ENCODE peak calls at places on chromosomes 6 and 20, in six cellular contexts. P is GOT3, T is fibroblast of gingiva, O is HEK293T, R is NCI-H2081, I is neural crest cell. C is an unnamed sample.

GRCh38 chr6:7260291-7261029 is 52.5 kb downstream of the SSR1 start:
- DNase-seq in P (no peak), T (no peak), O (no peak), R (no peak), I (no peak), C (no peak)

GRCh38 chr6:32153252-32153834 is 598 bp upstream of the PPT2 start:
- DNase-seq in P (no peak), T (peak; percentile 45), O (peak; percentile 59), R (no peak), I (peak; percentile 32), C (peak; percentile 63)

GRCh38 chr6:136609878-136610706 is 59.9 kb upstream of the MAP7 start:
- DNase-seq in P (peak; percentile 38), T (peak; percentile 98), O (no peak), R (peak; percentile 29), I (no peak), C (no peak)

GRCh38 chr20:21074605-21075336 is 31.4 kb downstream of the LINC00237 start:
- DNase-seq in P (no peak), T (no peak), O (no peak), R (no peak), I (no peak), C (no peak)

GRCh38 chr6:39266375-39266774 is 37.1 kb upstream of the KCNK5 start:
- DNase-seq in P (no peak), T (no peak), O (no peak), R (no peak), I (no peak), C (no peak)

GRCh38 chr6:128438311-128438916 is 82.0 kb downstream of the PTPRK start:
- DNase-seq in P (no peak), T (peak; percentile 19), O (no peak), R (no peak), I (no peak), C (no peak)

GRCh38 chr6:44645276-44645675 is 257.8 kb downstream of the CDC5L start:
- DNase-seq in P (no peak), T (no peak), O (peak; percentile 33), R (no peak), I (no peak), C (no peak)

GRCh38 chr6:144712541-144712940 is 427.4 kb downstream of the UTRN start:
- DNase-seq in P (no peak), T (peak; percentile 60), O (no peak), R (no peak), I (no peak), C (no peak)

GRCh38 chr20:61933481-61933950 is 132.2 kb downstream of the TAF4 start:
- DNase-seq in P (no peak), T (no peak), O (no peak), R (no peak), I (no peak), C (no peak)

GRCh38 chr6:30124391-30124790 is 11.5 kb upstream of the TRIM31 start:
- DNase-seq in P (no peak), T (no peak), O (no peak), R (no peak), I (no peak), C (no peak)

GRCh38 chr6:105560611-105561066 is 157.8 kb upstream of the PREP start:
- DNase-seq in P (no peak), T (peak; percentile 28), O (no peak), R (no peak), I (no peak), C (no peak)

GRCh38 chr20:61685462-61685861 is 380.2 kb downstream of the TAF4 start:
- DNase-seq in P (no peak), T (no peak), O (no peak), R (no peak), I (no peak), C (no peak)

GRCh38 chr6:147176795-147177194 is 27.4 kb upstream of the STXBP5 start:
- DNase-seq in P (no peak), T (no peak), O (no peak), R (no peak), I (no peak), C (no peak)

C was measured in upper lobe of left lung.